ENCODE peak calls at places on chromosome 12, in ten cellular contexts. G, E, Q, D, C, F, J, B, O and U are unnamed samples.

GRCh38 chr12:2282321-2282720 is 229.5 kb downstream of the CACNA1C start:
- DNase-seq in D (no peak), F (no peak), Q (no peak), J (no peak), O (no peak), C (no peak), B (no peak), G (no peak), E (no peak), U (no peak)

GRCh38 chr12:93243689-93244513 is 133.8 kb upstream of the NUDT4 start:
- DNase-seq in B (no peak), C (no peak), F (no peak), J (peak; percentile 88), G (peak; percentile 20), D (no peak), O (no peak), E (no peak), Q (peak; percentile 48), U (peak; percentile 79)

GRCh38 chr12:14416658-14417057 is 51.2 kb downstream of the ATF7IP start:
- DNase-seq in J (no peak), O (no peak), D (peak; percentile 39), G (peak; percentile 65), Q (no peak), B (no peak), C (no peak), E (no peak), F (peak; percentile 89), U (peak; percentile 46)

GRCh38 chr12:123559468-123559867 is 24.9 kb upstream of the TMED2 start:
- DNase-seq in G (no peak), C (no peak), B (no peak), Q (no peak), E (no peak), D (no peak), F (no peak), O (no peak), J (peak; percentile 7), U (no peak)

GRCh38 chr12:64946132-64946829 is 121.8 kb downstream of the TBC1D30 start:
- DNase-seq in O (no peak), C (peak; percentile 41), D (no peak), Q (no peak), J (no peak), B (peak; percentile 71), G (no peak), F (no peak), E (no peak), U (no peak)

GRCh38 chr12:31702047-31702446 is 26.8 kb downstream of the AMN1 start:
- DNase-seq in C (no peak), D (peak; percentile 9), G (no peak), J (no peak), F (no peak), B (no peak), O (no peak), E (no peak), Q (no peak), U (peak; percentile 64)

GRCh38 chr12:81141220-81141619 is 63.3 kb downstream of the ACSS3 start:
- DNase-seq in C (no peak), O (no peak), Q (no peak), G (no peak), B (no peak), D (no peak), E (no peak), J (no peak), F (no peak), U (no peak)

GRCh38 chr12:131950182-131950913 is 606 bp downstream of the EP400 start:
- DNase-seq in O (peak; percentile 26), J (no peak), G (no peak), D (no peak), E (peak; percentile 77), B (no peak), C (no peak), Q (no peak), F (no peak), U (peak; percentile 16)

GRCh38 chr12:62268956-62269355 is 8.8 kb downstream of the USP15 start:
- DNase-seq in E (no peak), C (no peak), J (no peak), G (no peak), D (no peak), Q (peak; percentile 37), F (no peak), O (no peak), B (no peak), U (no peak)

GRCh38 chr12:56165369-56165768 is 7.2 kb downstream of the MYL6 start:
- DNase-seq in J (no peak), F (no peak), Q (no peak), B (no peak), C (no peak), D (no peak), O (no peak), G (no peak), E (no peak), U (no peak)

GRCh38 chr12:60451457-60451856 is 855.6 kb downstream of the SLC16A7 start:
- DNase-seq in F (no peak), D (no peak), B (no peak), O (no peak), J (no peak), Q (no peak), E (no peak), G (no peak), C (no peak), U (peak; percentile 34)

GRCh38 chr12:45213107-45213506 is 2.8 kb upstream of the ANO6 start:
- DNase-seq in C (no peak), E (no peak), F (no peak), G (no peak), D (no peak), B (no peak), O (no peak), Q (no peak), J (no peak), U (no peak)

GRCh38 chr12:42234970-42235369 is 3.1 kb downstream of the YAF2 start:
- DNase-seq in B (no peak), F (no peak), Q (no peak), C (no peak), G (no peak), O (no peak), E (no peak), D (no peak), J (no peak), U (no peak)

GRCh38 chr12:77060883-77061240 is 4.5 kb downstream of the E2F7 start:
- DNase-seq in F (no peak), J (no peak), B (no peak), C (no peak), Q (no peak), O (no peak), D (no peak), G (no peak), E (no peak), U (no peak)

GRCh38 chr12:754238-754816 is 1.9 kb downstream of the WNK1 start:
- DNase-seq in B (no peak), D (no peak), Q (no peak), O (no peak), J (no peak), F (no peak), E (peak; percentile 54), C (no peak), G (peak; percentile 18), U (no peak)

GRCh38 chr12:25884920-25885234 is 73.6 kb upstream of the RASSF8 start:
- DNase-seq in D (no peak), J (no peak), C (no peak), B (no peak), G (no peak), F (no peak), E (no peak), Q (no peak), O (no peak), U (no peak)

GRCh38 chr12:64090047-64090446 is 132.0 kb downstream of the KICS2 start:
- DNase-seq in B (no peak), F (no peak), E (no peak), C (no peak), O (no peak), J (no peak), G (no peak), D (no peak), Q (no peak), U (no peak)

GRCh38 chr12:104011265-104011664 is 38.7 kb downstream of the GLT8D2 start:
- DNase-seq in Q (no peak), B (no peak), D (no peak), O (no peak), C (no peak), F (peak; percentile 79), J (no peak), G (no peak), E (no peak), U (no peak)

GRCh38 chr12:49984476-49984890 is 11.7 kb downstream of the AQP6 start:
- DNase-seq in O (no peak), G (no peak), F (no peak), E (no peak), B (no peak), Q (no peak), D (no peak), J (no peak), C (no peak), U (no peak)

GRCh38 chr12:122835693-122836026 is 403 bp downstream of the HIP1R start:
- DNase-seq in D (no peak), G (peak; percentile 37), Q (no peak), E (no peak), F (no peak), J (no peak), O (no peak), C (no peak), B (no peak), U (peak; percentile 27)